ENCODE peak calls at places on chromosome 3, in six cellular contexts. One of them, this sample, is unnamed.

GRCh38 chr3:169218314-169218983 is 445.1 kb downstream of the MECOM start:
- DNase-seq in GM13976: no peak
- DNase-seq in progenitor cell of endocrine pancreas: no peak
- DNase-seq in IMR-90: peak
- DNase-seq in cardiac fibroblast: peak
- DNase-seq in left ventricle myocardium inferior: peak
- DNase-seq in this sample: no peak

GRCh38 chr3:53483821-53484220 is 10.6 kb upstream of the CACNA1D start:
- DNase-seq in GM13976: no peak
- DNase-seq in progenitor cell of endocrine pancreas: no peak
- DNase-seq in IMR-90: no peak
- DNase-seq in cardiac fibroblast: no peak
- DNase-seq in left ventricle myocardium inferior: no peak
- DNase-seq in this sample: no peak

GRCh38 chr3:187802928-187803259 is 57.6 kb upstream of the BCL6 start:
- DNase-seq in GM13976: peak
- DNase-seq in progenitor cell of endocrine pancreas: no peak
- DNase-seq in IMR-90: no peak
- DNase-seq in cardiac fibroblast: no peak
- DNase-seq in left ventricle myocardium inferior: no peak
- DNase-seq in this sample: peak

GRCh38 chr3:97291901-97292300 is 472.7 kb upstream of the ARL6 start:
- DNase-seq in GM13976: no peak
- DNase-seq in progenitor cell of endocrine pancreas: no peak
- DNase-seq in IMR-90: no peak
- DNase-seq in cardiac fibroblast: no peak
- DNase-seq in left ventricle myocardium inferior: no peak
- DNase-seq in this sample: no peak

GRCh38 chr3:169112153-169112892 is 551.2 kb downstream of the MECOM start:
- DNase-seq in GM13976: no peak
- DNase-seq in progenitor cell of endocrine pancreas: no peak
- DNase-seq in IMR-90: peak
- DNase-seq in cardiac fibroblast: peak
- DNase-seq in left ventricle myocardium inferior: no peak
- DNase-seq in this sample: no peak

GRCh38 chr3:133038731-133039398 is 674 bp downstream of the TMEM108 start:
- DNase-seq in GM13976: peak
- DNase-seq in progenitor cell of endocrine pancreas: peak
- DNase-seq in IMR-90: no peak
- DNase-seq in cardiac fibroblast: no peak
- DNase-seq in left ventricle myocardium inferior: peak
- DNase-seq in this sample: peak

GRCh38 chr3:106819445-106819844 is 557.8 kb upstream of the CCDC54 start:
- DNase-seq in GM13976: no peak
- DNase-seq in progenitor cell of endocrine pancreas: no peak
- DNase-seq in IMR-90: no peak
- DNase-seq in cardiac fibroblast: no peak
- DNase-seq in left ventricle myocardium inferior: no peak
- DNase-seq in this sample: no peak

GRCh38 chr3:53377794-53378193 is 30.5 kb upstream of the DCP1A start:
- DNase-seq in GM13976: no peak
- DNase-seq in progenitor cell of endocrine pancreas: no peak
- DNase-seq in IMR-90: no peak
- DNase-seq in cardiac fibroblast: no peak
- DNase-seq in left ventricle myocardium inferior: no peak
- DNase-seq in this sample: no peak

GRCh38 chr3:58607816-58608215 is 30.6 kb upstream of the FAM107A start:
- DNase-seq in GM13976: no peak
- DNase-seq in progenitor cell of endocrine pancreas: no peak
- DNase-seq in IMR-90: no peak
- DNase-seq in cardiac fibroblast: no peak
- DNase-seq in left ventricle myocardium inferior: no peak
- DNase-seq in this sample: no peak

GRCh38 chr3:8650583-8651416 is 6.2 kb upstream of the SSUH2 start:
- DNase-seq in GM13976: no peak
- DNase-seq in progenitor cell of endocrine pancreas: no peak
- DNase-seq in IMR-90: no peak
- DNase-seq in cardiac fibroblast: no peak
- DNase-seq in left ventricle myocardium inferior: no peak
- DNase-seq in this sample: no peak

GRCh38 chr3:141412936-141413354 is 44.6 kb downstream of the ZBTB38 start:
- DNase-seq in GM13976: no peak
- DNase-seq in progenitor cell of endocrine pancreas: no peak
- DNase-seq in IMR-90: peak
- DNase-seq in cardiac fibroblast: peak
- DNase-seq in left ventricle myocardium inferior: peak
- DNase-seq in this sample: no peak

DNA sequence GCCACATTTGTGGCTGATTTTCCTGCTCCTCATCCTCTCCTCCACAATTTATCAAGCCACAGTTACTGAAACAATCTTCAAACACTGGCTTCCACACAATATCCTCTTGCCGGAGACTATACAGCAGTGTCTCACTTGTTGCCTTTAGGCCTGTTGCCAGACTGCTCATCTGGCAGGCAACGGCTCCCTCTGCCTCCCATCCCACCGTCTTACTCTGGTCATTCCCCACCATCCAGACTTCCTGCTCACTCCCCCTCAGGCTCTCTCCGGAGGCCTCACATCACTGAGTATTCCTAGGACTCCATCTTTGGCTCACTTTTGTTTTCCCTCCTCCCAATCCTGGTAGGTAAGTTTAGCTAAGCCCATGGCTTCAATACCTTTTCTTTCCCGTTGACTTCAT is 301.9 kb downstream of the IL20RB start:
- DNase-seq in GM13976: no peak
- DNase-seq in progenitor cell of endocrine pancreas: no peak
- DNase-seq in IMR-90: no peak
- DNase-seq in cardiac fibroblast: no peak
- DNase-seq in left ventricle myocardium inferior: no peak
- DNase-seq in this sample: no peak
- TF ChIP-seq CTCF in GM13976: no peak
- TF ChIP-seq CTCF in progenitor cell of endocrine pancreas: no peak
- TF ChIP-seq CTCF in IMR-90: no peak
- TF ChIP-seq CTCF in cardiac fibroblast: no peak
- TF ChIP-seq CTCF in left ventricle myocardium inferior: no peak
- TF ChIP-seq CTCF in this sample: no peak

GRCh38 chr3:178422406-178422805 is 113.8 kb upstream of the KCNMB2 start:
- DNase-seq in GM13976: no peak
- DNase-seq in progenitor cell of endocrine pancreas: no peak
- DNase-seq in IMR-90: no peak
- DNase-seq in cardiac fibroblast: no peak
- DNase-seq in left ventricle myocardium inferior: no peak
- DNase-seq in this sample: no peak
- TF ChIP-seq CTCF in GM13976: no peak
- TF ChIP-seq CTCF in progenitor cell of endocrine pancreas: no peak
- TF ChIP-seq CTCF in IMR-90: no peak
- TF ChIP-seq CTCF in cardiac fibroblast: no peak
- TF ChIP-seq CTCF in left ventricle myocardium inferior: no peak
- TF ChIP-seq CTCF in this sample: no peak

DNA sequence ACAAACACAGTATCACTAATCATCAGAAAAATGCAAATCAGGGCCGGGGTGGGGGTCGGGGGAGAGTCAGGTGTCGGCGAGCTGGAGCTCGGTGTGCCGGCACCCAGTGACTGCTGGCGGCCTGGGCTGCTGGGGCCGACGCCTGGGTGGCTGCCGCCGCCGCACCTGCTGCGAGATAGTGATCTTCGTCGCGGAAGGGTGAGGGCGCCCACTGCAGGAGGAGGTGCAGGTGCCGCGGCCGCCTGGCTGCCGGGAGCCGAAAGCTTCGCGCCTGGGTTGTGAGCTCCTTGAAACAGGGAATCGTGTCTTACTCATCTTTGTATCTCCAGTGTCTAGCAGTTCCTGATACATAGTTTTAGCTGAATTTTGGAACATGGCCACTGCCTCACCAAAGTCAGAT is 64.0 kb upstream of the CPOX start:
- DNase-seq in GM13976: peak
- DNase-seq in progenitor cell of endocrine pancreas: peak
- DNase-seq in IMR-90: no peak
- DNase-seq in cardiac fibroblast: peak
- DNase-seq in left ventricle myocardium inferior: peak
- DNase-seq in this sample: peak
- TF ChIP-seq CTCF in GM13976: peak
- TF ChIP-seq CTCF in progenitor cell of endocrine pancreas: peak
- TF ChIP-seq CTCF in IMR-90: no peak
- TF ChIP-seq CTCF in cardiac fibroblast: no peak
- TF ChIP-seq CTCF in left ventricle myocardium inferior: peak
- TF ChIP-seq CTCF in this sample: peak

GRCh38 chr3:27943106-27943505 is 221.0 kb upstream of the EOMES start:
- DNase-seq in GM13976: no peak
- DNase-seq in progenitor cell of endocrine pancreas: no peak
- DNase-seq in IMR-90: no peak
- DNase-seq in cardiac fibroblast: peak
- DNase-seq in left ventricle myocardium inferior: no peak
- DNase-seq in this sample: peak
- TF ChIP-seq CTCF in GM13976: no peak
- TF ChIP-seq CTCF in progenitor cell of endocrine pancreas: peak
- TF ChIP-seq CTCF in IMR-90: peak
- TF ChIP-seq CTCF in cardiac fibroblast: peak
- TF ChIP-seq CTCF in left ventricle myocardium inferior: peak
- TF ChIP-seq CTCF in this sample: no peak

GRCh38 chr3:170359178-170359704 is 1.7 kb downstream of the SKIL start:
- DNase-seq in GM13976: no peak
- DNase-seq in progenitor cell of endocrine pancreas: no peak
- DNase-seq in IMR-90: no peak
- DNase-seq in cardiac fibroblast: no peak
- DNase-seq in left ventricle myocardium inferior: no peak
- DNase-seq in this sample: no peak

GRCh38 chr3:170355738-170356595 is 1.5 kb upstream of the SKIL start:
- DNase-seq in GM13976: peak
- DNase-seq in progenitor cell of endocrine pancreas: no peak
- DNase-seq in IMR-90: peak
- DNase-seq in cardiac fibroblast: peak
- DNase-seq in left ventricle myocardium inferior: peak
- DNase-seq in this sample: peak

GRCh38 chr3:170357920-170358854 is 672 bp downstream of the SKIL start:
- DNase-seq in GM13976: peak
- DNase-seq in progenitor cell of endocrine pancreas: peak
- DNase-seq in IMR-90: peak
- DNase-seq in cardiac fibroblast: peak
- DNase-seq in left ventricle myocardium inferior: peak
- DNase-seq in this sample: peak

GRCh38 chr3:170356596-170357175 is 829 bp upstream of the SKIL start:
- DNase-seq in GM13976: peak
- DNase-seq in progenitor cell of endocrine pancreas: peak
- DNase-seq in IMR-90: peak
- DNase-seq in cardiac fibroblast: peak
- DNase-seq in left ventricle myocardium inferior: peak
- DNase-seq in this sample: peak

GRCh38 chr3:170357176-170357919 is at the start of gene SKIL:
- DNase-seq in GM13976: peak
- DNase-seq in progenitor cell of endocrine pancreas: peak
- DNase-seq in IMR-90: peak
- DNase-seq in cardiac fibroblast: peak
- DNase-seq in left ventricle myocardium inferior: peak
- DNase-seq in this sample: peak
- TF ChIP-seq CTCF in GM13976: no peak
- TF ChIP-seq CTCF in progenitor cell of endocrine pancreas: peak
- TF ChIP-seq CTCF in IMR-90: peak
- TF ChIP-seq CTCF in cardiac fibroblast: no peak
- TF ChIP-seq CTCF in left ventricle myocardium inferior: no peak
- TF ChIP-seq CTCF in this sample: peak

GRCh38 chr3:13884851-13885703 is 5.2 kb upstream of the WNT7A start:
- DNase-seq in GM13976: peak
- DNase-seq in progenitor cell of endocrine pancreas: peak
- DNase-seq in IMR-90: no peak
- DNase-seq in cardiac fibroblast: peak
- DNase-seq in left ventricle myocardium inferior: no peak
- DNase-seq in this sample: peak
- TF ChIP-seq CTCF in GM13976: peak
- TF ChIP-seq CTCF in progenitor cell of endocrine pancreas: peak
- TF ChIP-seq CTCF in IMR-90: peak
- TF ChIP-seq CTCF in cardiac fibroblast: peak
- TF ChIP-seq CTCF in left ventricle myocardium inferior: peak
- TF ChIP-seq CTCF in this sample: peak

GRCh38 chr3:156493887-156494286 is 61.0 kb downstream of the SSR3 start:
- DNase-seq in GM13976: no peak
- DNase-seq in progenitor cell of endocrine pancreas: no peak
- DNase-seq in IMR-90: no peak
- DNase-seq in cardiac fibroblast: no peak
- DNase-seq in left ventricle myocardium inferior: no peak
- DNase-seq in this sample: no peak
- TF ChIP-seq CTCF in GM13976: no peak
- TF ChIP-seq CTCF in progenitor cell of endocrine pancreas: no peak
- TF ChIP-seq CTCF in IMR-90: no peak
- TF ChIP-seq CTCF in cardiac fibroblast: no peak
- TF ChIP-seq CTCF in left ventricle myocardium inferior: no peak
- TF ChIP-seq CTCF in this sample: no peak